ENCODE peak calls at places on chromosome 14, in eight cellular contexts. One of them, this sample, is unnamed.

GRCh38 chr14:51419685-51420084 is 179.6 kb downstream of the TMX1 start:
- DNase-seq in stimulated activated CD4-positive, alpha-beta T cell treated with anti-CD3 and anti-CD28 coated beads, Interleukin-2, amount 100 ng/mL, for 24 hours: peak; percentile 22
- DNase-seq in AG08395: no peak
- DNase-seq in NCI-H510A treated with DMSO at 0.1 percent for 48 hours: no peak
- DNase-seq in left colon: no peak
- DNase-seq in EL: no peak
- DNase-seq in cerebellum: no peak
- DNase-seq in AG09309: no peak
- DNase-seq in this sample: no peak

GRCh38 chr14:35258420-35258819 is 33.8 kb upstream of the PSMA6 start:
- DNase-seq in stimulated activated CD4-positive, alpha-beta T cell treated with anti-CD3 and anti-CD28 coated beads, Interleukin-2, amount 100 ng/mL, for 24 hours: no peak
- DNase-seq in AG08395: no peak
- DNase-seq in NCI-H510A treated with DMSO at 0.1 percent for 48 hours: no peak
- DNase-seq in left colon: no peak
- DNase-seq in EL: no peak
- DNase-seq in cerebellum: no peak
- DNase-seq in AG09309: no peak
- DNase-seq in this sample: no peak

GRCh38 chr14:22339277-22339676 is 249.7 kb downstream of the DAD1 start:
- DNase-seq in stimulated activated CD4-positive, alpha-beta T cell treated with anti-CD3 and anti-CD28 coated beads, Interleukin-2, amount 100 ng/mL, for 24 hours: no peak
- DNase-seq in AG08395: no peak
- DNase-seq in NCI-H510A treated with DMSO at 0.1 percent for 48 hours: no peak
- DNase-seq in left colon: peak; percentile 44
- DNase-seq in EL: no peak
- DNase-seq in cerebellum: no peak
- DNase-seq in AG09309: no peak
- DNase-seq in this sample: peak; percentile 58

GRCh38 chr14:81981311-81981675 is 447.6 kb upstream of the SEL1L start:
- DNase-seq in stimulated activated CD4-positive, alpha-beta T cell treated with anti-CD3 and anti-CD28 coated beads, Interleukin-2, amount 100 ng/mL, for 24 hours: no peak
- DNase-seq in AG08395: no peak
- DNase-seq in NCI-H510A treated with DMSO at 0.1 percent for 48 hours: no peak
- DNase-seq in left colon: no peak
- DNase-seq in EL: no peak
- DNase-seq in cerebellum: no peak
- DNase-seq in AG09309: no peak
- DNase-seq in this sample: no peak

GRCh38 chr14:103527408-103528157 is 1.4 kb upstream of the TRMT61A start:
- DNase-seq in stimulated activated CD4-positive, alpha-beta T cell treated with anti-CD3 and anti-CD28 coated beads, Interleukin-2, amount 100 ng/mL, for 24 hours: no peak
- DNase-seq in AG08395: peak; percentile 62
- DNase-seq in NCI-H510A treated with DMSO at 0.1 percent for 48 hours: peak; percentile 25
- DNase-seq in left colon: peak; percentile 28
- DNase-seq in EL: peak; percentile 79
- DNase-seq in cerebellum: no peak
- DNase-seq in AG09309: no peak
- DNase-seq in this sample: peak; percentile 73

GRCh38 chr14:93480867-93481266 is 50.1 kb downstream of the UNC79 start:
- DNase-seq in stimulated activated CD4-positive, alpha-beta T cell treated with anti-CD3 and anti-CD28 coated beads, Interleukin-2, amount 100 ng/mL, for 24 hours: no peak
- DNase-seq in AG08395: no peak
- DNase-seq in NCI-H510A treated with DMSO at 0.1 percent for 48 hours: no peak
- DNase-seq in left colon: no peak
- DNase-seq in EL: no peak
- DNase-seq in cerebellum: no peak
- DNase-seq in AG09309: no peak
- DNase-seq in this sample: no peak

GRCh38 chr14:35213143-35213788 is 78.9 kb upstream of the PSMA6 start:
- DNase-seq in stimulated activated CD4-positive, alpha-beta T cell treated with anti-CD3 and anti-CD28 coated beads, Interleukin-2, amount 100 ng/mL, for 24 hours: no peak
- DNase-seq in AG08395: no peak
- DNase-seq in NCI-H510A treated with DMSO at 0.1 percent for 48 hours: no peak
- DNase-seq in left colon: no peak
- DNase-seq in EL: no peak
- DNase-seq in cerebellum: no peak
- DNase-seq in AG09309: no peak
- DNase-seq in this sample: no peak

GRCh38 chr14:73763396-73763795 is 49.2 kb upstream of the PNMA1 start:
- DNase-seq in stimulated activated CD4-positive, alpha-beta T cell treated with anti-CD3 and anti-CD28 coated beads, Interleukin-2, amount 100 ng/mL, for 24 hours: no peak
- DNase-seq in AG08395: no peak
- DNase-seq in NCI-H510A treated with DMSO at 0.1 percent for 48 hours: peak; percentile 80
- DNase-seq in left colon: no peak
- DNase-seq in EL: no peak
- DNase-seq in cerebellum: no peak
- DNase-seq in AG09309: no peak
- DNase-seq in this sample: no peak

GRCh38 chr14:106218189-106218588 is 691.8 kb downstream of the TMEM121 start:
- DNase-seq in stimulated activated CD4-positive, alpha-beta T cell treated with anti-CD3 and anti-CD28 coated beads, Interleukin-2, amount 100 ng/mL, for 24 hours: no peak
- DNase-seq in AG08395: no peak
- DNase-seq in NCI-H510A treated with DMSO at 0.1 percent for 48 hours: no peak
- DNase-seq in left colon: no peak
- DNase-seq in EL: no peak
- DNase-seq in cerebellum: no peak
- DNase-seq in AG09309: no peak
- DNase-seq in this sample: no peak

GRCh38 chr14:99522457-99522891 is 41.3 kb downstream of the CCNK start:
- DNase-seq in stimulated activated CD4-positive, alpha-beta T cell treated with anti-CD3 and anti-CD28 coated beads, Interleukin-2, amount 100 ng/mL, for 24 hours: no peak
- DNase-seq in AG08395: peak; percentile 58
- DNase-seq in NCI-H510A treated with DMSO at 0.1 percent for 48 hours: peak; percentile 8
- DNase-seq in left colon: no peak
- DNase-seq in EL: peak; percentile 84
- DNase-seq in cerebellum: no peak
- DNase-seq in AG09309: no peak
- DNase-seq in this sample: no peak